ENCODE peak calls at places on chromosomes 5 and 9, in seven cellular contexts. J is GM12892, T is K562, E is HepG2, W is H1, L is SK-N-SH, F is GM12878. P is an unnamed sample.

GRCh38 chr9:7273575-7273974 is 515.8 kb downstream of the KDM4C start:
- DNase-seq in E (no peak), T (peak; percentile 16), J (no peak), W (no peak), F (no peak), L (no peak), P (no peak)

GRCh38 chr9:86185872-86186271 is 73.6 kb downstream of the C9orf153 start:
- DNase-seq in J (no peak), T (no peak), E (no peak), W (no peak), L (no peak), F (no peak), P (no peak)

GRCh38 chr5:66989286-66989685 is 207.3 kb downstream of the CD180 start:
- DNase-seq in W (no peak), L (no peak), F (no peak), J (no peak), E (peak; percentile 45), T (no peak), P (no peak)

GRCh38 chr5:56329652-56330051 is 96.5 kb upstream of the ANKRD55 start:
- DNase-seq in L (no peak), J (no peak), E (peak; percentile 30), F (peak; percentile 81), T (no peak), W (no peak), P (no peak)

GRCh38 chr5:95102080-95102479 is 182.8 kb downstream of the MCTP1 start:
- DNase-seq in L (no peak), T (no peak), F (no peak), E (no peak), J (no peak), W (no peak), P (no peak)

GRCh38 chr5:37640088-37640487 is 199.8 kb downstream of the GDNF start:
- DNase-seq in W (no peak), F (no peak), L (no peak), E (no peak), T (no peak), J (no peak), P (no peak)

GRCh38 chr5:57817001-57817453 is 334.4 kb upstream of the ACTBL2 start:
- DNase-seq in L (no peak), W (no peak), F (no peak), E (no peak), T (no peak), J (no peak), P (no peak)

GRCh38 chr5:108295588-108296368 is 86.1 kb downstream of the FBXL17 start:
- DNase-seq in F (no peak), W (no peak), T (no peak), E (no peak), L (no peak), J (no peak), P (no peak)

GRCh38 chr9:130448035-130448624 is 3.4 kb downstream of the ASS1 start:
- DNase-seq in J (no peak), F (no peak), E (no peak), T (peak; percentile 41), L (no peak), W (no peak), P (no peak)

GRCh38 chr5:142097681-142098080 is 10.9 kb upstream of the NDFIP1 start:
- DNase-seq in T (no peak), J (no peak), F (no peak), E (no peak), L (no peak), W (no peak), P (no peak)

GRCh38 chr5:13029211-13029610 is 915.3 kb downstream of the DNAH5 start:
- DNase-seq in W (no peak), F (no peak), J (no peak), L (no peak), E (no peak), T (no peak), P (no peak)

GRCh38 chr5:126004636-126005035 is 418.6 kb upstream of the GRAMD2B start:
- DNase-seq in L (no peak), E (no peak), J (no peak), T (no peak), W (no peak), F (no peak), P (no peak)

GRCh38 chr5:53211799-53212198 is 102.2 kb upstream of the MOCS2 start:
- DNase-seq in W (no peak), T (peak; percentile 9), J (no peak), L (no peak), F (no peak), E (no peak), P (no peak)

GRCh38 chr5:38719916-38720315 is 125.9 kb upstream of the OSMR start:
- DNase-seq in E (no peak), J (no peak), L (no peak), W (no peak), F (no peak), T (no peak), P (no peak)

GRCh38 chr5:73280821-73281746 is 108.1 kb downstream of the TMEM174 start:
- DNase-seq in T (no peak), J (no peak), F (no peak), W (no peak), L (peak; percentile 50), E (no peak), P (no peak)

GRCh38 chr9:3532158-3532557 is 6.4 kb upstream of the RFX3 start:
- DNase-seq in E (no peak), W (no peak), L (no peak), J (no peak), F (no peak), T (no peak), P (no peak)

GRCh38 chr9:70177121-70177520 is 81.7 kb upstream of the SMC5 start:
- DNase-seq in T (no peak), J (no peak), L (no peak), F (no peak), E (peak; percentile 23), W (no peak), P (no peak)

GRCh38 chr9:38141751-38142150 is 72.7 kb upstream of the SHB start:
- DNase-seq in L (no peak), E (no peak), W (no peak), F (no peak), J (no peak), T (no peak), P (no peak)
- TF ChIP-seq TAF1 in L (no peak), E (no peak), W (no peak), F (no peak), J (no peak), T (no peak), P (no peak)

DNA sequence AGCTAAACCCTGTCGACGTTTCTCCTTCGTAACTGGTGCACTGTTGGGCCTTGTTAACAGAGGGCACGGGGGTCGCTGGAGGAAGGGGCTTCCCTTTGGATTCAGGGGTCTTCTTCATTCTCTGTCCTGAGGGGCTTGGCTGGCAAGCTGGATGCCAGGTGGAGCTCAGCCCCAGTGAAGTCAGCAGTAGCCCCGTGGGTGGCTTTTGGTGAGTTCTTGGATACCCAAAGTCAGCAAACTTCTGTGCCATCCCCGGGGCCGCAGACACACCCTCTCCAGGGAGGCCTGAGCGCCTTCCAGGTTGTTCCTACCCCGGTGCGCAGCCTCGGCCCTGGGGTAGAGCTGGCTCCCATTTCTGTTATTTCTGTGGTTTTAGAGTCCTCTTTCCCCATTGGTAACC is 12.3 kb upstream of the OBP2A start:
- DNase-seq in E (no peak), J (no peak), T (no peak), F (no peak), W (peak; percentile 41), L (no peak), P (no peak)
- TF ChIP-seq POLR2AphosphoS5 in E (no peak), J (no peak), T (no peak), F (no peak), W (no peak), L (no peak), P (no peak)

GRCh38 chr5:165722401-165722800 is 2217.0 kb downstream of the MAT2B start:
- DNase-seq in J (no peak), T (no peak), E (no peak), L (no peak), W (no peak), F (no peak), P (no peak)

DNA sequence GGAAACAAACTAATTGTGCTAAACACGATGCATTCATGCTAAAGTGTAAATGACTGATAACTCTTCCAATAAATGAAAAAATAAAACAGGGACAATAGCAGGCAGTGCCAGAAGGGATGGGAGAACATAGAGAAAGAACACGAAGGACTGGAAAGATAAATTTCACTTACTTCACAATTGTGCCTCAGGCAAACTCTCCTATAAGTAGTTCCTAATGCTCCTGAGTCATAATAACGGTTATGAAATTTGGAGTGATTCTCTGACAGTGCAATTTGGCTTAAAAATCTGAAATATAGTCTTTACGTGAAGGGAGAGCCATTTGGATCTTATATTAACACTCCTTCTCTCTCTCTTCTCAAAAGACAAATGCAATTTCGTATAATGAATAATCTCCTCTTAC is 2218.5 kb downstream of the MAT2B start:
- DNase-seq in E (no peak), T (no peak), F (no peak), W (no peak), J (no peak), L (no peak), P (no peak)
- TF ChIP-seq TAF1 in E (no peak), T (no peak), F (no peak), W (no peak), J (no peak), L (no peak), P (no peak)

DNA sequence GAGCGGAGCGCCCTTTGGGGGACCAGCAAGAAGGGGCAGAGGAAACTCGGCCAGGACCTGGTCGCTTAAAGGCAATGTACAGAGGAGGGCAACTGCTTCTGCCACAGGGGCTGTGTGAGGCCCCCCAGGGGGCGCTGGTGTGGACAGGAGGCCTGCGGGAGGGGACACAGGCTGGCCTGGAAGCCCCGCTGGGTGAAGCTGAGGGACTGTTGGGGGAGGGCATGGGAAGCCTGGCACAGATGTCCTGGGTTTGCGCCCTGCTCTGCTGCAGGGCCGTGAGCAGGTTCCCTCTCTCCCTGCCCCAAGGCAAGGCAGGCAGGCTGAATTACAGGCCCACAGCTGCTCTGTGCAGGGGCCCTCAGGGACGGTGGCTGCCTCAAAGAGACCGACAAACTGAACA is 5.4 kb downstream of the MED22 start:
- DNase-seq in L (peak; percentile 57), F (no peak), T (no peak), J (no peak), W (peak; percentile 56), E (no peak), P (no peak)
- TF ChIP-seq POLR2AphosphoS5 in L (no peak), F (no peak), T (no peak), J (no peak), W (no peak), E (no peak), P (no peak)

GRCh38 chr9:128494108-128494742 is 10.3 kb upstream of the GLE1 start:
- DNase-seq in F (no peak), W (no peak), L (peak; percentile 39), J (no peak), E (no peak), T (peak; percentile 89), P (no peak)
- TF ChIP-seq TAF1 in F (no peak), W (no peak), L (no peak), J (no peak), E (no peak), T (no peak), P (no peak)

GRCh38 chr5:146753618-146754123 is 124.9 kb downstream of the PPP2R2B start:
- DNase-seq in T (no peak), L (no peak), F (no peak), W (no peak), J (no peak), E (no peak), P (no peak)
- TF ChIP-seq POLR2AphosphoS5 in T (no peak), L (no peak), F (no peak), W (no peak), J (no peak), E (no peak), P (no peak)

GRCh38 chr5:132592521-132592920 is 35.7 kb downstream of the RAD50 start:
- DNase-seq in E (peak; percentile 7), J (no peak), W (no peak), F (no peak), T (no peak), L (no peak), P (no peak)
- TF ChIP-seq TAF1 in E (no peak), J (no peak), W (no peak), F (no peak), T (no peak), L (no peak), P (no peak)